ENCODE peak calls at places on chromosomes 3 and 15, in five cellular contexts. J is foreskin fibroblast, L is SK-N-SH, E is neural crest cell, F is endothelial cell. Z is an unnamed sample.

GRCh38 chr3:128309026-128309425 is 155.7 kb downstream of the EEFSEC start:
- DNase-seq in J (no peak), L (no peak), E (no peak), F (no peak), Z (no peak)

GRCh38 chr3:72547183-72547582 is 301.1 kb downstream of the SHQ1 start:
- DNase-seq in J (no peak), L (no peak), E (no peak), F (no peak), Z (no peak)

GRCh38 chr15:65914981-65915925 is 46.0 kb downstream of the RAB11A start:
- DNase-seq in J (no peak), L (no peak), E (no peak), F (no peak), Z (no peak)

GRCh38 chr3:189338366-189338765 is 166.6 kb downstream of the TPRG1 start:
- DNase-seq in J (no peak), L (no peak), E (no peak), F (no peak), Z (no peak)

GRCh38 chr15:71079208-71080044 is 35.8 kb upstream of the THSD4 start:
- DNase-seq in J (peak), L (no peak), E (no peak), F (no peak), Z (no peak)

GRCh38 chr15:32704343-32705076 is 13.3 kb upstream of the GREM1 start:
- DNase-seq in J (peak), L (no peak), E (no peak), F (no peak), Z (no peak)

GRCh38 chr3:116442331-116443021 is 2.8 kb downstream of the LSAMP start:
- DNase-seq in J (no peak), L (no peak), E (no peak), F (no peak), Z (no peak)

GRCh38 chr15:32687556-32687955 is 30.2 kb upstream of the GREM1 start:
- DNase-seq in J (no peak), L (no peak), E (no peak), F (no peak), Z (no peak)

GRCh38 chr15:40539030-40539429 is 25.8 kb downstream of the CCDC32 start:
- DNase-seq in J (no peak), L (peak), E (peak), F (no peak), Z (no peak)

GRCh38 chr3:108388136-108389132 is 92.1 kb downstream of the HHLA2 start:
- DNase-seq in J (no peak), L (no peak), E (no peak), F (no peak), Z (no peak)

GRCh38 chr3:138184994-138185393 is 2.1 kb upstream of the ARMC8 start:
- DNase-seq in J (peak), L (no peak), E (no peak), F (no peak), Z (no peak)

GRCh38 chr15:77017091-77017660 is 22.2 kb downstream of the PSTPIP1 start:
- DNase-seq in J (no peak), L (no peak), E (no peak), F (no peak), Z (no peak)

GRCh38 chr15:44009056-44009455 is 182.3 kb downstream of the WDR76 start:
- DNase-seq in J (peak), L (no peak), E (no peak), F (no peak), Z (no peak)

GRCh38 chr3:72488736-72489030 is 359.6 kb downstream of the SHQ1 start:
- DNase-seq in J (peak), L (no peak), E (no peak), F (no peak), Z (no peak)

GRCh38 chr15:39919740-39920509 is at the start of gene GPR176:
- DNase-seq in J (peak), L (peak), E (peak), F (peak), Z (peak)

GRCh38 chr15:72725446-72725845 is 39.4 kb downstream of the BBS4 start:
- DNase-seq in J (no peak), L (no peak), E (no peak), F (no peak), Z (no peak)

GRCh38 chr3:13172644-13173013 is 99.4 kb upstream of the IQSEC1 start:
- DNase-seq in J (no peak), L (no peak), E (no peak), F (no peak), Z (no peak)

GRCh38 chr15:76150508-76150907 is 90.7 kb downstream of the TMEM266 start:
- DNase-seq in J (no peak), L (no peak), E (no peak), F (no peak), Z (no peak)

GRCh38 chr3:177131927-177132636 is 65.2 kb downstream of the TBL1XR1 start:
- DNase-seq in J (no peak), L (no peak), E (no peak), F (no peak), Z (no peak)

GRCh38 chr3:49260711-49261357 is 16.2 kb downstream of the C3orf62 start:
- DNase-seq in J (no peak), L (no peak), E (no peak), F (no peak), Z (no peak)

GRCh38 chr3:129345971-129346370 is 67.3 kb downstream of the HMCES start:
- DNase-seq in J (no peak), L (no peak), E (no peak), F (no peak), Z (no peak)

GRCh38 chr3:129341331-129342141 is 62.9 kb downstream of the HMCES start:
- DNase-seq in J (no peak), L (no peak), E (no peak), F (no peak), Z (no peak)

GRCh38 chr3:129344540-129345220 is 66.0 kb downstream of the HMCES start:
- DNase-seq in J (no peak), L (no peak), E (no peak), F (peak), Z (no peak)

GRCh38 chr3:129345281-129345680 is 66.6 kb downstream of the HMCES start:
- DNase-seq in J (no peak), L (no peak), E (no peak), F (no peak), Z (no peak)

DNA sequence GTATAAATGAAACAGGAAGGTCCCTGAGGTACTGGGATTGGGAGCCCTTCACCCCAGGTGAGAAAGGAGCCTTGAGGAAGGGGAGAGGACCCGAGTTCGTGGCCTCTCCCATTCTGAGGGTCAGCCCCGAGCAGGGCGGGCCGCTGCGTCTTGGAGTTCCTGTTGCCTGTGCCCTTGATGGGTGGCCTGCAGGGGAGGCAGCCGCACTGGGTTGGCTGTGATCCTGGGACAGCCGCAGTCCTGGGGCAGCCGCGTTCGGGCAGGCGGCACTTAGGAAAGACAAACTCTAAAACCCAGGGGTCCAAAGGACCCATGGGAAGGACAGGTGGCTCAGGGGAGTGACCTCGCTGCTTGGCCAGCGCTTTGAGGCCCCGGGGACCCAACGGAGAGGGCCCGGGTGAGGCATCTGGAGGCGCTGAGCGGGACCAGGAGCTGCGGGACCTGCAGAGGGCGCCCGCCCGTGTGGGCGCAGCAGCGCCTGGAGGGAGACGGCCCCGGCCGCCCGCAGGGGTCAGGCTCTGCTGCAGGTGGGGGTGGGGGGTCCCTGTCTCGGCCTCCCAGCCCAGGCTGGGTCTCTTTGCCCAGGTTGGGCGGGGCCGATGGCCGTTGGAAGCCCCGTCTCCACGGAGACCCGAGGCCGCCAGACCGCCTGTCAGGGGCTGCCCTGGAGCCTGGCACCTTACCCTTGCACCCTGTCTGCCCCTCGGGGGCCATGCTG is 65.1 kb downstream of the HMCES start:
- DNase-seq in J (peak), L (no peak), E (peak), F (peak), Z (peak)
- TF ChIP-seq CTCF in J (peak), L (no peak), E (peak), F (no peak), Z (peak)

DNA sequence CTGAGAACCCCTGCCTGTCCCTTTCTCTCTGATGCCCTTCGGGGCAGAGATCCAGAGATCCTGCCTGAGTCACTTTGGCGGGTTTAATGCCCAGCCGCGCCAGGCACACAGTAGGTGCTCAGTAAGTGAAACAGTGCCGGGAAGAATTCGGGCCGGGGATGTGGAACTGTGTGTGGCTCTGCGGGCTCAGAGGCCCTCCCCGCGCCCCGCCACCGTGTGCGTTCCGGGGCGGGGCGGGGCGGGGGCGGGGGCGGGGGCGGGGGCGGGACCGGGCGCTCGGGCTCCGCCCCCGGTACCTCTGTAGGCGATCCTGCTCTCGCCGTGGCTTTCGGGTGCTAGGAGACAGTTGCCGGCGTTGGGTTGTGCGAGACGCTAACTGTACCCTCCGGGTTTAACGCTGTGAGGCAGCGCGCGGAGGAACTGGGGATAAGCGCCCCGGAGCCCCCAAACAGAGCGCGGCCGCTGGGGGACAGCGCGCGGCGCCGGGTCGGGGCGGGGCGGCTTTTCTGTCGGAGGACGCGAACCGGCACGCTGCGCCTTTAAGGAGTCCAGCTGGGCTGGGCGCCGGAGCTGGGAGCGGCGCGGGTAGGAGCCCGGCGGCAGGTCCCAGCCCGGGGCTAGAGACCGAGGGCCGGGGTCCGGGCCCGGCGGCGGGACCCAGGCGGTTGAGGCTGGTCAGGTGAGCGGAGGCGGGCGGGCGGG is at the start of gene ABHD6:
- DNase-seq in J (peak), L (peak), E (peak), F (peak), Z (peak)
- TF ChIP-seq CTCF in J (no peak), L (peak), E (peak), F (no peak), Z (peak)

GRCh38 chr3:4270726-4271125 is 32.4 kb upstream of the SETMAR start:
- DNase-seq in J (no peak), L (no peak), E (no peak), F (no peak), Z (no peak)

DNA sequence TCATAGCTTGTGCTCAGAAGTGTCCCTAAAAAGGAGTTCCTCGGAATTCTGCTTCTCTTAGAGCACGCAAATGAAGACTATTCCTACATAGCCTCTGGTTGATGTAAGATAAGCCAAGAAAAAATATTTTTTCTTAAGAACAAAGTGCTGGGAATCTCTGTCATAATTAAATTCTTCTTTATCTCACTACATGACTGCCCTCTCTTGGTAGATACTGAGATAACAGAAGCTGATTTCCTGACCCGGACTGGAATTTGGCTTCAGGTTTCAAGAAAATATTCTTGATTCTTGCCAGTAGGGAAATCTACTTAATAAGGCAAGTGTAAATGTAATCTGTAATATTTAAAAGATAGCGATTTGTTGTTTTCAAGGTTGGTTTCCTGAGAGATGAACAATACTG is 31.3 kb upstream of the SETMAR start:
- DNase-seq in J (peak), L (peak), E (peak), F (no peak), Z (no peak)
- TF ChIP-seq CTCF in J (peak), L (peak), E (peak), F (peak), Z (peak)

GRCh38 chr15:80517290-80517689 is 113.1 kb downstream of the ARNT2 start:
- DNase-seq in J (no peak), L (no peak), E (no peak), F (no peak), Z (no peak)

GRCh38 chr15:80514071-80514780 is 110.0 kb downstream of the ARNT2 start:
- DNase-seq in J (peak), L (no peak), E (no peak), F (no peak), Z (no peak)

GRCh38 chr15:80508783-80509182 is 104.6 kb downstream of the ARNT2 start:
- DNase-seq in J (no peak), L (no peak), E (no peak), F (no peak), Z (no peak)

GRCh38 chr15:80509800-80510199 is 105.6 kb downstream of the ARNT2 start:
- DNase-seq in J (no peak), L (no peak), E (no peak), F (no peak), Z (no peak)

GRCh38 chr15:80512729-80513670 is 108.8 kb downstream of the ARNT2 start:
- DNase-seq in J (peak), L (peak), E (no peak), F (no peak), Z (no peak)
- TF ChIP-seq CTCF in J (no peak), L (peak), E (no peak), F (no peak), Z (no peak)

GRCh38 chr15:51907136-51907862 is 64.3 kb downstream of the LEO1 start:
- DNase-seq in J (no peak), L (no peak), E (no peak), F (no peak), Z (no peak)
- TF ChIP-seq CTCF in J (no peak), L (peak), E (no peak), F (no peak), Z (peak)

Z was measured in progenitor cell of endocrine pancreas.